ENCODE peak calls at places on chromosomes 16 and 17, in nine cellular contexts. R is aorta, T is head of caudate nucleus, Y is caudate nucleus, A is omental fat pad, D is left lung, J is skeletal muscle cell, U is cardiac fibroblast, S is kidney. E is an unnamed sample.

GRCh38 chr16:24850289-24850931 is 4.6 kb downstream of the SLC5A11 start:
- DNase-seq in S (no peak), T (no peak), U (peak), A (no peak), J (no peak), D (no peak), Y (no peak), R (no peak), E (no peak)

GRCh38 chr16:70482624-70483023 is 28.2 kb downstream of the FCSK start:
- DNase-seq in T (no peak), U (no peak), J (no peak), Y (no peak), S (peak), R (no peak), D (no peak), A (no peak), E (no peak)

GRCh38 chr17:50021681-50022370 is 26.8 kb upstream of the DLX3 start:
- DNase-seq in T (no peak), D (no peak), U (no peak), Y (no peak), J (no peak), A (no peak), S (no peak), R (peak), E (no peak)

GRCh38 chr17:35345926-35346771 is 27.3 kb downstream of the SLFN11 start:
- DNase-seq in A (peak), Y (no peak), J (peak), S (peak), D (peak), U (peak), T (peak), R (peak), E (peak)

GRCh38 chr17:43813386-43813785 is 19.6 kb downstream of the MPP3 start:
- DNase-seq in T (no peak), S (no peak), U (no peak), A (no peak), D (no peak), Y (no peak), J (no peak), R (no peak), E (no peak)

GRCh38 chr16:11613381-11614303 is 26.9 kb upstream of the LITAF start:
- DNase-seq in J (no peak), S (peak), A (no peak), Y (no peak), D (peak), R (no peak), T (no peak), U (peak), E (no peak)

GRCh38 chr16:69818811-69819587 is 56.9 kb downstream of the WWP2 start:
- DNase-seq in D (no peak), Y (no peak), J (no peak), U (no peak), S (no peak), A (no peak), T (no peak), R (no peak), E (no peak)

GRCh38 chr16:15776572-15776971 is 80.3 kb downstream of the MYH11 start:
- DNase-seq in R (no peak), T (no peak), D (no peak), U (no peak), S (peak), A (no peak), J (no peak), Y (no peak), E (no peak)

GRCh38 chr17:73690581-73691135 is 46.4 kb upstream of the SDK2 start:
- DNase-seq in U (no peak), Y (no peak), A (no peak), D (no peak), T (no peak), J (no peak), R (no peak), S (no peak), E (no peak)

GRCh38 chr17:79666111-79666510 is 55.3 kb upstream of the RBFOX3 start:
- DNase-seq in T (no peak), R (peak), D (no peak), U (no peak), A (no peak), S (no peak), J (no peak), Y (no peak), E (no peak)

GRCh38 chr16:47320546-47321315 is 140.1 kb downstream of the ITFG1 start:
- DNase-seq in J (no peak), R (no peak), S (no peak), D (no peak), U (no peak), Y (no peak), T (no peak), A (no peak), E (peak)

E was measured in AG08396.